ENCODE peak calls at places on chromosomes 5 and 9, in nine cellular contexts. S is ureter, D is T-cell, R is occipital lobe, I is tibial artery, F is RWPE2, W is sciatic nerve, L is keratinocyte, U is A673. M is an unnamed sample.

GRCh38 chr5:110884005-110884404 is 145.2 kb downstream of the SLC25A46 start:
- DNase-seq in U (no peak), I (no peak), R (no peak), F (no peak), D (no peak), L (no peak), W (no peak), S (no peak), M (no peak)

GRCh38 chr5:111742595-111742994 is 14.4 kb downstream of the NREP start:
- DNase-seq in U (no peak), D (no peak), S (no peak), R (no peak), W (no peak), L (no peak), I (no peak), F (no peak), M (no peak)

GRCh38 chr5:133581918-133582317 is 30.4 kb downstream of the FSTL4 start:
- DNase-seq in D (no peak), U (no peak), S (no peak), F (no peak), I (no peak), R (no peak), L (no peak), W (no peak), M (no peak)

GRCh38 chr5:73183491-73183891 is 10.5 kb downstream of the TMEM174 start:
- DNase-seq in R (no peak), F (no peak), I (no peak), L (no peak), D (no peak), S (no peak), U (no peak), W (no peak), M (no peak)

GRCh38 chr9:37678789-37679273 is 28.1 kb downstream of the FRMPD1 start:
- DNase-seq in S (no peak), L (no peak), U (peak; percentile 34), W (no peak), R (no peak), F (no peak), I (no peak), D (no peak), M (no peak)

GRCh38 chr5:50751064-50751657 is 84.7 kb downstream of the PARP8 start:
- DNase-seq in I (no peak), U (peak; percentile 67), S (no peak), W (no peak), F (no peak), D (no peak), L (no peak), R (no peak), M (peak; percentile 80)

GRCh38 chr5:42666821-42667325 is 89.7 kb upstream of the CCDC152 start:
- DNase-seq in U (no peak), I (no peak), W (no peak), S (no peak), R (no peak), D (no peak), F (no peak), L (no peak), M (peak; percentile 44)

GRCh38 chr9:130484362-130485072 is 39.8 kb downstream of the ASS1 start:
- DNase-seq in I (no peak), F (no peak), D (no peak), L (no peak), W (no peak), U (no peak), S (no peak), R (no peak), M (no peak)

GRCh38 chr9:125529589-125530515 is 177.2 kb downstream of the MAPKAP1 start:
- DNase-seq in W (no peak), S (no peak), F (no peak), R (no peak), U (no peak), L (no peak), I (no peak), D (no peak), M (no peak)

GRCh38 chr5:146079695-146080361 is 25.5 kb downstream of the PLAC8L1 start:
- DNase-seq in S (no peak), R (no peak), F (no peak), I (no peak), L (peak; percentile 42), W (no peak), U (no peak), D (no peak), M (no peak)

GRCh38 chr5:8633706-8634105 is 764.8 kb downstream of the MTRR start:
- DNase-seq in I (no peak), F (no peak), D (no peak), R (no peak), W (no peak), L (no peak), S (no peak), U (peak; percentile 42), M (no peak)

GRCh38 chr5:147530801-147531389 is 21.0 kb upstream of the DPYSL3 start:
- DNase-seq in S (no peak), R (no peak), D (no peak), I (no peak), U (peak; percentile 56), W (no peak), L (peak; percentile 48), F (peak; percentile 63), M (no peak)

GRCh38 chr5:55037046-55037771 is 13.2 kb downstream of the GZMK start:
- DNase-seq in I (no peak), U (no peak), D (peak; percentile 37), L (no peak), R (no peak), S (no peak), W (no peak), F (no peak), M (no peak)

GRCh38 chr9:123541441-123541840 is 185.4 kb downstream of the CRB2 start:
- DNase-seq in W (no peak), L (no peak), R (no peak), F (no peak), D (no peak), I (no peak), U (no peak), S (no peak), M (no peak)

GRCh38 chr5:68264024-68264956 is 48.7 kb downstream of the PIK3R1 start:
- DNase-seq in D (no peak), W (no peak), I (no peak), F (no peak), S (no peak), U (no peak), L (no peak), R (no peak), M (no peak)

GRCh38 chr9:119375892-119376291 is 6.7 kb upstream of the BRINP1 start:
- DNase-seq in U (peak; percentile 60), F (no peak), L (no peak), D (no peak), I (no peak), S (peak; percentile 43), R (no peak), W (no peak), M (peak; percentile 54)

GRCh38 chr9:88280816-88281382 is 107.3 kb upstream of the SPIN1 start:
- DNase-seq in W (no peak), L (no peak), S (no peak), I (no peak), D (no peak), F (no peak), U (no peak), R (no peak), M (no peak)

GRCh38 chr9:132755096-132755495 is 84.8 kb downstream of the GTF3C4 start:
- DNase-seq in S (no peak), I (no peak), L (no peak), F (no peak), W (no peak), R (no peak), D (no peak), U (no peak), M (no peak)

GRCh38 chr5:531749-532315 is 7.6 kb upstream of the SLC9A3 start:
- DNase-seq in I (no peak), F (no peak), L (no peak), R (no peak), D (no peak), S (no peak), U (no peak), W (peak; percentile 48), M (no peak)

GRCh38 chr9:94002316-94003140 is 47.4 kb upstream of the BARX1 start:
- DNase-seq in S (no peak), L (no peak), U (peak; percentile 72), W (no peak), I (no peak), F (no peak), R (no peak), D (no peak), M (peak; percentile 90)

GRCh38 chr9:133842174-133842573 is 104.0 kb upstream of the SARDH start:
- DNase-seq in U (no peak), S (no peak), R (no peak), L (no peak), F (no peak), D (no peak), W (no peak), I (no peak), M (no peak)

GRCh38 chr5:72472666-72473422 is 34.4 kb downstream of the ZNF366 start:
- DNase-seq in D (no peak), U (no peak), S (no peak), F (no peak), I (no peak), W (no peak), R (no peak), L (no peak), M (no peak)

GRCh38 chr5:1633605-1634336 is 110.0 kb upstream of the LPCAT1 start:
- DNase-seq in I (peak; percentile 79), L (no peak), R (peak; percentile 72), U (peak; percentile 88), S (peak; percentile 88), F (peak; percentile 77), W (peak; percentile 92), D (no peak), M (peak; percentile 92)

GRCh38 chr5:66113160-66113559 is 30.9 kb upstream of the SREK1 start:
- DNase-seq in W (no peak), F (no peak), R (no peak), I (no peak), L (no peak), S (no peak), D (no peak), U (peak; percentile 5), M (no peak)

GRCh38 chr5:172534229-172535169 is 80.2 kb upstream of the SH3PXD2B start:
- DNase-seq in F (no peak), W (no peak), D (no peak), R (no peak), I (no peak), S (peak; percentile 40), U (no peak), L (no peak), M (no peak)

GRCh38 chr9:126698756-126699155 is 85.0 kb downstream of the LMX1B start:
- DNase-seq in D (no peak), S (no peak), F (no peak), I (no peak), L (no peak), R (no peak), U (no peak), W (no peak), M (no peak)